ENCODE peak calls at places on chromosomes 12 and 14, in six cellular contexts. Q is right lobe of liver, N is HepG2, T is sigmoid colon, V is A549, D is stomach. R is an unnamed sample. For H3K4me1, the result is how much of the 10 kb centered on the place peaks cover.

GRCh38 chr14:92686763-92687427 is 61.5 kb downstream of the LGMN start:
- DNase-seq in Q (peak), T (peak), D (peak), V (peak), N (no peak), R (peak)

GRCh38 chr12:51818567-51819300 is 29.8 kb downstream of the FIGNL2 start:
- DNase-seq in Q (no peak), D (no peak), V (no peak), N (no peak), T (no peak), R (peak)

GRCh38 chr12:122862110-122862634 is 26.9 kb downstream of the HIP1R start:
- DNase-seq in D (no peak), Q (peak), T (peak), V (no peak), N (no peak), R (no peak)

GRCh38 chr12:11885261-11886038 is 185.3 kb upstream of the BCL2L14 start:
- DNase-seq in D (peak), N (peak), V (peak), Q (no peak), T (no peak), R (no peak)

GRCh38 chr12:90989617-90990232 is 15.0 kb downstream of the EPYC start:
- DNase-seq in D (no peak), Q (no peak), T (no peak), N (no peak), V (no peak), R (no peak)

GRCh38 chr14:101457936-101458535 is 103.3 kb upstream of the DIO3 start:
- DNase-seq in Q (no peak), N (no peak), T (no peak), D (no peak), V (no peak), R (no peak)

GRCh38 chr12:18345021-18345735 is 83.9 kb downstream of the PIK3C2G start:
- DNase-seq in Q (no peak), N (no peak), V (no peak), D (no peak), T (no peak), R (no peak)

GRCh38 chr14:75418779-75419768 is 8.7 kb upstream of the JDP2 start:
- DNase-seq in D (peak), T (no peak), N (no peak), V (peak), Q (no peak), R (no peak)

GRCh38 chr12:15320881-15321280 is 1.4 kb upstream of the PTPRO start:
- DNase-seq in D (no peak), Q (no peak), T (no peak), N (no peak), V (no peak), R (no peak)

GRCh38 chr12:99455350-99456037 is 192.1 kb upstream of the GARIN6 start:
- DNase-seq in V (peak), N (no peak), D (no peak), T (no peak), Q (no peak), R (no peak)

GRCh38 chr12:95574799-95575452 is 23.6 kb upstream of the USP44 start:
- DNase-seq in N (peak), V (peak), T (no peak), D (no peak), Q (no peak), R (no peak)

GRCh38 chr12:12474931-12475485 is 87.7 kb downstream of the DUSP16 start:
- DNase-seq in V (no peak), T (no peak), N (no peak), D (no peak), Q (no peak), R (no peak)

GRCh38 chr12:101287357-101287756 is 7.5 kb downstream of the UTP20 start:
- DNase-seq in V (no peak), N (no peak), D (no peak), Q (no peak), T (no peak), R (no peak)

GRCh38 chr14:99441157-99441870 is 39.3 kb downstream of the SETD3 start:
- DNase-seq in N (peak), V (peak), T (no peak), Q (no peak), D (no peak), R (no peak)

GRCh38 chr12:53560386-53560785 is 53.1 kb upstream of the NPFF start:
- DNase-seq in T (no peak), D (no peak), V (no peak), N (no peak), Q (no peak), R (no peak)

GRCh38 chr14:74459289-74459946 is 33.4 kb upstream of the SYNDIG1L start:
- DNase-seq in T (no peak), Q (no peak), N (peak), D (no peak), V (peak), R (no peak)

GRCh38 chr14:69259531-69260245 is at the start of gene GALNT16:
- DNase-seq in T (no peak), Q (no peak), D (peak), V (peak), N (no peak), R (no peak)

GRCh38 chr12:108316153-108316892 is 22.8 kb downstream of the CMKLR1 start:
- DNase-seq in T (no peak), V (no peak), N (no peak), Q (no peak), D (no peak), R (no peak)

GRCh38 chr12:2613674-2614073 is 181.1 kb upstream of the FKBP4 start:
- DNase-seq in T (peak), V (peak), D (no peak), Q (no peak), N (no peak), R (peak)

GRCh38 chr12:103495158-103495782 is 498 bp downstream of the C12orf42 start:
- DNase-seq in V (peak), D (peak), N (no peak), T (no peak), Q (peak), R (no peak)

GRCh38 chr12:46503637-46504036 is 131.1 kb upstream of the SLC38A2 start:
- DNase-seq in Q (no peak), N (no peak), V (no peak), D (no peak), T (no peak), R (no peak)

GRCh38 chr14:92154283-92154942 is 32.6 kb downstream of the CPSF2 start:
- DNase-seq in N (peak), Q (no peak), T (no peak), D (no peak), V (no peak), R (no peak)

GRCh38 chr14:49314756-49315155 is 271.4 kb downstream of the RPS29 start:
- DNase-seq in N (no peak), Q (no peak), T (no peak), V (no peak), D (no peak), R (no peak)

GRCh38 chr12:18754118-18754707 is 16.3 kb downstream of the CAPZA3 start:
- DNase-seq in N (no peak), T (no peak), D (no peak), Q (no peak), V (no peak), R (no peak)

GRCh38 chr12:124457287-124458219 is 109.9 kb downstream of the NCOR2 start:
- DNase-seq in T (peak), N (no peak), D (peak), Q (peak), V (no peak), R (peak)

GRCh38 chr14:57833304-57833703 is 32.6 kb downstream of the SLC35F4 start:
- DNase-seq in N (no peak), V (peak), D (no peak), Q (no peak), T (no peak), R (peak)

GRCh38 chr12:65524666-65525065 is 246.2 kb downstream of the MSRB3 start:
- DNase-seq in N (no peak), D (no peak), V (no peak), Q (no peak), T (no peak), R (no peak)

GRCh38 chr12:65156366-65156831 is 13.0 kb upstream of the LEMD3 start:
- DNase-seq in D (no peak), N (no peak), Q (no peak), T (no peak), V (no peak), R (no peak)

GRCh38 chr12:85798122-85798521 is 38.1 kb downstream of the RASSF9 start:
- DNase-seq in Q (no peak), N (no peak), D (no peak), T (no peak), V (no peak), R (no peak)

GRCh38 chr12:41407240-41407799 is 219.2 kb downstream of the PDZRN4 start:
- DNase-seq in V (no peak), Q (no peak), D (no peak), N (no peak), T (no peak), R (no peak)

GRCh38 chr12:26198742-26199141 is 3.4 kb downstream of the SSPN start:
- DNase-seq in V (no peak), D (no peak), Q (no peak), T (peak), N (no peak), R (peak)

GRCh38 chr14:25846232-25846631 is 751.6 kb downstream of the NOVA1 start:
- DNase-seq in Q (no peak), T (no peak), V (no peak), N (no peak), D (no peak), R (no peak)

GRCh38 chr14:71582705-71583104 is 349.5 kb upstream of the RGS6 start:
- DNase-seq in N (no peak), V (no peak), T (no peak), D (no peak), Q (no peak), R (no peak)

GRCh38 chr12:110966081-110966760 is 45.8 kb upstream of the MYL2 start:
- DNase-seq in Q (no peak), D (no peak), N (no peak), V (no peak), T (no peak), R (no peak)

GRCh38 chr14:88823968-88824313 is 510 bp upstream of the TTC8 start:
- DNase-seq in V (no peak), T (no peak), Q (no peak), N (no peak), D (no peak), R (no peak)

GRCh38 chr14:88821888-88822287 is 2.6 kb upstream of the TTC8 start:
- DNase-seq in T (no peak), V (no peak), D (no peak), Q (no peak), N (no peak), R (no peak)

GRCh38 chr14:88824314-88825077 is at the start of gene TTC8:
- DNase-seq in D (peak), Q (peak), N (peak), T (peak), V (peak), R (peak)

GRCh38 chr14:88818018-88818417 is 6.4 kb upstream of the TTC8 start:
- DNase-seq in D (no peak), V (no peak), N (no peak), Q (no peak), T (no peak), R (no peak)

GRCh38 chr14:88821378-88821777 is 3.1 kb upstream of the TTC8 start:
- DNase-seq in D (no peak), V (no peak), N (no peak), T (no peak), Q (no peak), R (no peak)
- H3K4me1 ChIP-seq in D (under half), V (under half), N (under half), T (under half), Q (under half), R (under half)

DNA sequence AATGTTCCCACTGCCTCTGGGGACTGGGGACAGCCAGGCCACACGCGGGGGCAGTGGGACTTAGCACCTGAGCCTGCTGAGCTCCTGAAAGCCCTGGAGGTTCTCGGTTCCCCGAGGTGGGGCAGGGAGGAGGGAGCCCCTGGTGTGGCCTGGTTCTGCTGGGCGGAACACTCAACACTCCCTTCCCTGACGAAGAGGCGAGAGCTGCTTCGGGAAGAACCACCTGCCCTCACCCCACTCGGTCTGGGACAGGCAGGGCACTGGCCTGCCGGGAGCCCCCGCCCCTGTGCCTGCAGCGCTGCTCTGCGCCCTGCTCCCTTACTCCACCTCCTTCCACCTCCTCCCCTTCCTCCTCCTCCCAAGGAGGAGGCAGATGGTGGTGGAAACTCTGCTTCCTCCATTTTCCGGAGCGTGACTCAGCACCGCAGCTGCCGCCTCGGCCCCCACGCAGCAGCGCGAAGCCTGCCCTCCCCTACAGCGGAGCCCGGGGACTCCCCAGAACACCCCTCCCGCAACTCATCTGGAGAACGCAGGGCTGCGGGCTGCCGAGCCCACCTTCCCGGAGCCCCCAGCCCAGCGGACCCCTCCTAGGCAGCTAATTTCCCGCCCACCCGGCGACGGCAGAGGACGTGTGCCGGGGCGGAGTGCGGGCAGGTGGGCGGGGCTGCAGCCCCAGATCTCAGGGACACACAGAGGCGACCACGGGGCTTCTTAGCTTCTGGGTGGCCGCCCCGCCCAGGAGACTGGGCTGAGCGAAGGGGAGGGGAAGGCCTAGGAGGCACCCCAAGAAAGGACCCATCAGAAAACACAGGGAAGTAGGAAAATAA is 11.7 kb upstream of the INF2 start:
- DNase-seq in Q (peak), D (peak), T (peak), V (peak), N (no peak), R (peak)
- TF ChIP-seq POLR2A in Q (peak), D (no peak), T (peak), V (peak), N (no peak), R (peak)

GRCh38 chr14:68231832-68232642 is 412.5 kb downstream of the RAD51B start:
- DNase-seq in D (no peak), V (peak), Q (no peak), T (no peak), N (no peak), R (no peak)
- H3K4me1 ChIP-seq in D (under half), V (half or more), Q (under half), T (under half), N (under half), R (under half)

GRCh38 chr12:27710592-27711311 is at the start of gene MRPS35:
- DNase-seq in V (peak), N (peak), T (peak), Q (peak), D (peak), R (peak)
- TF ChIP-seq POLR2A in V (peak), N (peak), T (peak), Q (peak), D (no peak), R (peak)

GRCh38 chr12:106074706-106075392 is 63.9 kb downstream of the NUAK1 start:
- DNase-seq in V (no peak), N (no peak), T (no peak), Q (no peak), D (no peak), R (no peak)

GRCh38 chr12:106071686-106072085 is 67.1 kb downstream of the NUAK1 start:
- DNase-seq in N (no peak), Q (no peak), V (no peak), T (no peak), D (no peak), R (no peak)

GRCh38 chr12:106072751-106073150 is 66.0 kb downstream of the NUAK1 start:
- DNase-seq in Q (no peak), N (no peak), D (no peak), V (no peak), T (no peak), R (no peak)

GRCh38 chr12:106074361-106074705 is 64.4 kb downstream of the NUAK1 start:
- DNase-seq in T (no peak), V (no peak), Q (no peak), N (no peak), D (no peak), R (no peak)

GRCh38 chr12:106073179-106073578 is 65.6 kb downstream of the NUAK1 start:
- DNase-seq in N (no peak), D (no peak), V (no peak), Q (no peak), T (no peak), R (no peak)
- H3K4me1 ChIP-seq in N (under half), D (under half), V (under half), Q (under half), T (under half), R (under half)

GRCh38 chr14:63545431-63545830 is 2.3 kb upstream of the PPP2R5E start:
- DNase-seq in Q (no peak), V (no peak), T (no peak), D (no peak), N (no peak), R (no peak)

GRCh38 chr14:63542231-63542999 is 762 bp downstream of the PPP2R5E start:
- DNase-seq in N (no peak), V (no peak), Q (no peak), T (no peak), D (no peak), R (peak)

GRCh38 chr14:63543826-63544320 is 696 bp upstream of the PPP2R5E start:
- DNase-seq in V (no peak), Q (no peak), N (no peak), D (no peak), T (no peak), R (no peak)

GRCh38 chr14:63544641-63545234 is 1.6 kb upstream of the PPP2R5E start:
- DNase-seq in D (no peak), Q (no peak), T (no peak), V (peak), N (no peak), R (no peak)

DNA sequence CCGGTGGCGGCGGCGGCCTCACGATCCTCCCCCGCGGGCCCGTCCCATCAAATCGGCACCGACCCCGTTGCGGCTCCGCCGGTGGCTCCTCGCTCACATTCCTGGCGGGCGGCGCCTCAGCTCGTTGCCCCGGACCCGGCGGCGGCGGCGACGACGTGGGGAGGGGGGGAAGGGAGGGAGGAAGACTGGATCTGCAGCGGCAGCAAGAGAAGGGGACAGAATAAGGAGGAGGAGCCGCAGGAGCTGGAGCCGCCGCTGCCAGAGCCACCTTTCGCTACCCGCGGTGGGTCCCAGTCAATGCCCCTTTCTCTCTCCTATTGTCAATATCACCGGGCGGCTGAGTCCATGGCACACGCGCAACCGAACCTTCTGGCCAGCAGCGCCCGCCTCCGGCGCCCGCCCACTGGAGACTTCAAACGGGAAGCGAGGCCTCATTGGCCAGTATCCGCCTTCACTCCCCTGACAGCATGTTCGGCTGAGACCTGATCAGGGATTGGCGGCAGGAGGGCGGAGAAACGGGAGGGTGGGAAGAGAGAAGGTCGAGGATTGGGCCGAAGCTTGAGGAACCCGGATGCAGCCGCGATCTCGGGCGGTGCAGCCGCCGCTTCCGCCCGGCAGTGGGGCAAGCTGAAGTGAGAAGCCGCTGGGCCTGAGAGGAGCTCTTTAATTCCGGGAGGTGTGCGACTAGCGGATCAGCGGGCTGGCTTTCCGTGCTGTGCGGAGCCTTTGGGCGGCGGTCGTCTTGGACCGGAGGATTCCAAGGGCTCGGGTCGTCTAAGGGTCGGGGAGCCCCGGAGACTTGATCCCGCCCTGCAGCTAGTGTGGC is at the start of gene PPP2R5E:
- DNase-seq in T (peak), Q (peak), D (peak), V (peak), N (peak), R (peak)
- TF ChIP-seq POLR2A in T (peak), Q (peak), D (no peak), V (peak), N (peak), R (peak)

DNA sequence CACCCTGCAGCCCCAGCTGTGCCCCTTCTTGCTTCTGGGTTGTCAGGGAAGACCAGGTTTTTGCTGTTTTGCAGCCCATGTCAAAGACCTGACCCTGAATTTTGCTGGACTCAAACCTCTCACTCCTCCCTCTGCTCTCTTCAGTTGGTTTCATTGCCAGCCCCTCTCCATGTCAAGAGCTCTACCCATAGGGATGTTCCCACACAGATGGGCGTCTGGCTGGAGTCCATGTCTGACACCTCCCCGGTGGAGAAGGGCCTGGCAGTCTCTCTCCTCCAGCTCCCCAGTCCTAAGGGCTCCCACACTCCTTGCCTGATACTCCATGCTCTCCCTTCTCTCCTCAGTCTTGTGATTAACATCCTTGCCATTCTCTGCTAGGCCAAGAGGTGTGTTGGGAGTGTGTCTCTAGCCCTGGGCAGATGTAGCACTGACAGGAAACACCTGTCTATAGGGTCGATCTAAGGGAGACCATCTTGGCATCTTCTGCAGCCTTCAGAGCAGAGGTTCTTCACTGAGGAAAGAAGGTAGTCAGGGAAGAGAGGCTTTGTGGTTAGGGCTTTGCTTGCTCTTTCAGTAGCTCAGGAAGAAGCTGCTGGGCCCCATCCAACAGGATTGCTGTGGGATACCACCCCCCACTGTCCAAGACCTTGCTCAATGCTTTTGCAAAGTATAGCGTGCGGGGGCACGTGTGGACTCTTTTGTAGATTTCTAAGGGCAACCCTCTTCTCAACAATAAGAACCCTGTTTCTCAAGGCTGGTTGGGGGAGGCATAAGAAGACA is 4.7 kb downstream of the ASIC1 start:
- DNase-seq in Q (no peak), N (no peak), T (no peak), V (no peak), D (no peak), R (no peak)
- H3K4me1 ChIP-seq in Q (under half), N (under half), T (under half), V (under half), D (under half), R (under half)